ENCODE peak calls at places on chromosomes 6 and 20, in eight cellular contexts. C is uterus; N is SK-N-SH; T is OCI-LY7; R is pancreas; Z is CD8-positive, alpha-beta T cell; G is ovary; L is mesendoderm. U is an unnamed sample.
A peak's percentile ranks its signal among the peaks of the same experiment; 100 is the strongest.

GRCh38 chr20:49392745-49393144 is 89.7 kb downstream of the KCNB1 start:
- DNase-seq in C (no peak), N (no peak), T (no peak), L (no peak), R (no peak), Z (no peak), G (no peak), U (no peak)

GRCh38 chr6:71139249-71139648 is 149.4 kb upstream of the OGFRL1 start:
- DNase-seq in T (no peak), Z (no peak), L (peak; percentile 18), G (no peak), C (no peak), N (no peak), R (no peak), U (no peak)

GRCh38 chr6:104623052-104623690 is 236.5 kb downstream of the HACE1 start:
- DNase-seq in T (peak; percentile 75), Z (no peak), R (no peak), N (no peak), C (no peak), G (no peak), L (peak; percentile 55), U (no peak)

GRCh38 chr20:3374296-3374695 is 33.2 kb downstream of the DNAAF9 start:
- DNase-seq in L (no peak), C (no peak), Z (no peak), R (no peak), G (no peak), N (no peak), T (no peak), U (no peak)

GRCh38 chr6:33147807-33148666 is 44.2 kb downstream of the COL11A2 start:
- DNase-seq in C (no peak), Z (no peak), R (no peak), N (peak; percentile 63), T (peak; percentile 45), G (no peak), L (peak; percentile 60), U (no peak)

GRCh38 chr6:82511546-82511945 is 147.9 kb downstream of the TPBG start:
- DNase-seq in R (no peak), Z (no peak), L (no peak), C (no peak), N (no peak), T (no peak), G (no peak), U (no peak)

GRCh38 chr6:127053032-127053908 is 65.2 kb upstream of the RSPO3 start:
- DNase-seq in T (no peak), L (peak; percentile 7), Z (no peak), C (no peak), R (no peak), G (no peak), N (no peak), U (no peak)

GRCh38 chr6:16973071-16973470 is 128.8 kb upstream of the STMND1 start:
- DNase-seq in N (no peak), T (no peak), C (no peak), R (no peak), G (no peak), L (no peak), Z (no peak), U (no peak)

GRCh38 chr6:129786548-129786947 is 74.6 kb downstream of the TMEM244 start:
- DNase-seq in T (no peak), C (no peak), Z (no peak), N (no peak), R (no peak), L (no peak), G (no peak), U (no peak)

GRCh38 chr20:19662638-19662995 is 95.4 kb upstream of the RIN2 start:
- DNase-seq in C (no peak), N (no peak), R (no peak), T (no peak), G (no peak), Z (no peak), L (no peak), U (no peak)

DNA sequence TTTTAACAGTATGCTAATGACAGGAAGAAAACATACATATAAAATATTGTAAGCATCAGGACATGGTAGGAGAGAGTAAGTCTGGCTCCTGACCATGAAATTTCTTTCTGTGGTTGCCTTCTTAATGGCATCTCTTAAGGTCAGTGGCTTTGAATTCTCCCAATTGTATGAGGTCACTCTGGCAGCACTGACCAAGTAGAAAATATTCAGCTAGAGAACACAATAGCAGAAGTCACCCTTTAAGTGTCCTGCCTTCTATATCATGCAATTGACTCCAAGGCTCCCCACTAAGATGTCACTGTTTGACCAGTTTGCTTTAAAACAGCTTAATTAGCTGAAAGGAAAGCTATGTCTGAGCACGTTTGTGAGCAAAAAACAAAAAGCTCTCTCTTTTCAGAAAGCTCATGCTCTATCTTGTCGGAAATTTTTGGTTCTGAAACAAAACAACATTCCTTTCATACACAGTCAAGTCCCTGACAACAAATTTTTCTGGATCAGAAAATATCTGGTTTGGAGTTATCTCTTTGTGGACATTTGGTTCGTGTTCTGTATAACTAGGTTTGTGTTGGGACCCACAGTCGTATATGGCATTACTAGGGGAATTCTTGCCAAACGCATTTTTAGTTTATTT is 120.9 kb upstream of the IFNGR1 start:
- DNase-seq in N (no peak), R (no peak), L (no peak), Z (no peak), G (no peak), C (no peak), T (no peak), U (no peak)
- H3K27ac ChIP-seq in N (no peak overlapping the region), R (no peak overlapping the region), L (no peak overlapping the region), Z (no peak overlapping the region), G (no peak overlapping the region), C (no peak overlapping the region), T (no peak overlapping the region), U (peak overlapping the region; percentile 42)

DNA sequence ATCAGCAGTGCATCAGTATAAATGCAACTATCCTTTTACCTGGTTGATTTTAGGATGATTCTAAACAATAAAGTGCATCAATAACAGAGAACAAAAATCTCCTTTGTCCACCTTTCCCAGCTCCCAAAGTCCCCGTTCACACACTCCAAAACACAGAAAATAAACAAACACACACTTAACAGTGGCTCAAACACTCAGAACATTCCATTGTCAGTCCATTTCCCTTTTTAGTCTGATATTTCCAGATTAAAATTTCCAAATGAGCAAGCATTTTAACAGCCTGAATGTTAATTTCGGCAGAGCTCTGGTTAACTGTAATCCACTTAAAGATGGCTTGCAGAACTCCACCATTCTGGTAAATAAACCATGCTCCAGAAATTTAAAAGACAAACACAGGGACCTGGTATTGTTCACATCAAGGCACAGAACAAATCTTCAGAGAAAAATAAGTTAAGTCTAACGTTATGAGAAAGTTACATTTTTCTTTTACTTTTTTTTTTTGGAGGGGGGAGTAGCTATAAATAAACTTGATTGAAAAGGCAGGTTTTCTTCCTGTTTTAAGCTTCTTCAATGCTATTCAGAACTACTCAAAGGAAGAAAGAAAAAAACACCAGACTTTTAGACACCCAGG is 100.8 kb downstream of the DST start:
- DNase-seq in G (no peak), C (no peak), T (no peak), R (no peak), L (no peak), Z (no peak), N (no peak), U (no peak)
- H3K27ac ChIP-seq in G (peak overlapping the region; percentile 76), C (peak overlapping the region; percentile 99), T (no peak overlapping the region), R (peak overlapping the region; percentile 97), L (no peak overlapping the region), Z (peak overlapping the region; percentile 33), N (peak overlapping the region; percentile 96), U (peak overlapping the region; percentile 92)

GRCh38 chr6:19712998-19713397 is 124.2 kb upstream of the ID4 start:
- DNase-seq in T (no peak), G (no peak), L (no peak), C (no peak), R (no peak), N (no peak), Z (no peak), U (no peak)

GRCh38 chr6:19713984-19714383 is 123.2 kb upstream of the ID4 start:
- DNase-seq in Z (no peak), L (no peak), G (no peak), T (no peak), N (no peak), R (no peak), C (no peak), U (no peak)

GRCh38 chr6:19715166-19715558 is 122.0 kb upstream of the ID4 start:
- DNase-seq in N (no peak), L (peak; percentile 65), T (no peak), Z (no peak), R (no peak), C (no peak), G (no peak), U (no peak)

GRCh38 chr6:19713411-19713810 is 123.8 kb upstream of the ID4 start:
- DNase-seq in Z (no peak), N (no peak), R (no peak), L (no peak), T (no peak), C (no peak), G (no peak), U (no peak)

GRCh38 chr6:19714415-19715165 is 122.6 kb upstream of the ID4 start:
- DNase-seq in R (no peak), Z (no peak), N (no peak), G (no peak), L (peak; percentile 47), T (no peak), C (no peak), U (no peak)
- H3K27ac ChIP-seq in R (no peak overlapping the region), Z (no peak overlapping the region), N (peak overlapping the region; percentile 22), G (no peak overlapping the region), L (no peak overlapping the region), T (no peak overlapping the region), C (no peak overlapping the region), U (no peak overlapping the region)

GRCh38 chr6:20213271-20213798 is 1.1 kb upstream of the MBOAT1 start:
- DNase-seq in R (no peak), G (no peak), N (no peak), L (no peak), Z (no peak), C (no peak), T (no peak), U (no peak)

GRCh38 chr6:20211037-20211940 is 980 bp downstream of the MBOAT1 start:
- DNase-seq in Z (no peak), R (peak; percentile 50), N (no peak), C (no peak), T (no peak), G (no peak), L (peak; percentile 87), U (no peak)

GRCh38 chr6:20211941-20212391 is 303 bp downstream of the MBOAT1 start:
- DNase-seq in C (no peak), R (peak; percentile 70), N (no peak), L (peak; percentile 71), T (no peak), G (no peak), Z (peak; percentile 46), U (no peak)

GRCh38 chr6:20210158-20210557 is 2.1 kb downstream of the MBOAT1 start:
- DNase-seq in C (no peak), Z (no peak), T (no peak), G (no peak), N (no peak), R (no peak), L (no peak), U (no peak)

DNA sequence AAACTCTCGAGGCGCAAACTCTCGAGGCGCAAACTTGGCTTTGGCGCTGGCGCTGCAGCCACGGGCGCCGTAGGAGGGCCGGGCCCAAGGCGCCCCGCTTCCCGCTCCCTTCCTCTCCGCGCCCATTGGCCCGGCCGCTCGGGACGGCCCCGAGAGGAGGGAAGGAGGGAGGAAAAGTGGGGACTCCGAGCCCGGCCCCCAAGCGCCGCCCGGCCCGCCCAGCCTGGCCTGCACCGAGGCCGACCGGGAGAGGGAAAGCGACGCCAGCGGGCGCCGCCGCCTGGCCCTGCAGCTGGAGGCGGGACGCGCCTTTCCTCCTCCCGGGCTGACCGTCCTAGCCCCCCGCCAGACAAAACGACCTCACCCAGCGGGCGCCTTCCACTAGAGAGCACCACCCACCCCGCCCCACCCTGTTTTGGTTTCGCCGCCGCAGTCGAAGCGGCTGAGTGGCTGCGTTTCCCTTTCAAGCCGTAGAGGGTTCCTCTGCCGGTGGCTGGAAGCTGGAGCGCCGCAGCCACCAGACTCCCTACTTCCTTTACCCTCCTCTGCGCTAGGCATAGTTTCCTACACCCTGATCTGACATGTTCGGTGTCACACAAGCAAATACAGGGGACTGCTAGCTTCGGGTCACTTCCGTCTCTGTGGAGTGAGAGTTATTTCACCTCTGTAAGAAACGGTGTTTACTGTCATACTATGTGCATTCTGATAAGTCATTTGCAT is at the start of gene MBOAT1:
- DNase-seq in N (peak; percentile 94), R (peak; percentile 92), Z (peak; percentile 62), C (peak; percentile 90), T (peak; percentile 1), L (peak; percentile 92), G (peak; percentile 91), U (peak; percentile 94)
- H3K27ac ChIP-seq in N (peak within 1 kb of the TSS; percentile 61), R (peak within 1 kb of the TSS; percentile 94), Z (peak within 1 kb of the TSS; percentile 19), C (peak within 1 kb of the TSS; percentile 92), T (no peak within 1 kb of the TSS), L (peak within 1 kb of the TSS; percentile 73), G (peak within 1 kb of the TSS; percentile 82), U (peak within 1 kb of the TSS; percentile 89)

U was measured in lower lobe of right lung.